ENCODE peak calls at places on chromosomes 6 and 20, in nine cellular contexts. M, S, P, Y, Q, J, X, H and A are unnamed samples.

GRCh38 chr6:166494757-166495486 is 91.6 kb downstream of the RAMACL start:
- DNase-seq in S (no peak), Q (no peak), P (no peak), Y (peak), J (no peak), X (peak), H (no peak), M (no peak), A (no peak)

GRCh38 chr20:57169162-57169561 is 97.3 kb downstream of the BMP7 start:
- DNase-seq in J (no peak), H (no peak), X (no peak), M (no peak), Q (no peak), P (no peak), Y (no peak), S (no peak), A (no peak)

GRCh38 chr20:25277051-25277801 is 29.3 kb downstream of the PYGB start:
- DNase-seq in H (no peak), Y (peak), X (peak), P (peak), M (peak), J (no peak), Q (peak), S (peak), A (peak)

GRCh38 chr20:47949230-47949629 is 163.9 kb upstream of the SULF2 start:
- DNase-seq in M (no peak), S (no peak), J (no peak), H (no peak), Y (no peak), X (no peak), Q (no peak), P (no peak), A (no peak)

GRCh38 chr6:48560408-48560807 is 449.4 kb upstream of the PTCHD4 start:
- DNase-seq in J (peak), H (no peak), M (no peak), Y (no peak), P (no peak), Q (no peak), X (no peak), S (no peak), A (no peak)

GRCh38 chr20:584375-585301 is 25.5 kb downstream of the TCF15 start:
- DNase-seq in Y (no peak), P (no peak), H (no peak), X (peak), Q (no peak), M (no peak), J (no peak), S (no peak), A (no peak)

GRCh38 chr6:53730767-53731166 is 64.0 kb upstream of the LRRC1 start:
- DNase-seq in M (no peak), X (no peak), P (no peak), Q (no peak), Y (no peak), S (no peak), H (no peak), J (no peak), A (no peak)

GRCh38 chr20:19932170-19932667 is 84.9 kb upstream of the NAA20 start:
- DNase-seq in J (peak), Y (peak), Q (no peak), P (peak), M (no peak), H (no peak), X (peak), S (no peak), A (no peak)

GRCh38 chr6:107871981-107872380 is 47.9 kb upstream of the SCML4 start:
- DNase-seq in Y (no peak), M (no peak), S (no peak), Q (no peak), P (no peak), J (no peak), H (no peak), X (no peak), A (no peak)

GRCh38 chr6:41939091-41939847 is 2.3 kb downstream of the CCND3 start:
- DNase-seq in S (peak), P (peak), H (no peak), Y (peak), Q (peak), M (peak), X (peak), J (no peak), A (no peak)
- TF ChIP-seq POLR2A in S (no peak), P (no peak), H (no peak), Y (no peak), Q (no peak), M (no peak), X (no peak), J (no peak), A (no peak)

GRCh38 chr6:97280766-97281165 is 2.2 kb downstream of the MMS22L start:
- DNase-seq in X (no peak), H (no peak), Q (no peak), Y (no peak), M (no peak), J (no peak), P (no peak), S (no peak), A (no peak)

GRCh38 chr6:97282238-97282725 is 734 bp downstream of the MMS22L start:
- DNase-seq in H (no peak), S (no peak), Q (no peak), Y (no peak), P (no peak), J (peak), X (no peak), M (no peak), A (no peak)

GRCh38 chr6:97288188-97288587 is 5.2 kb upstream of the MMS22L start:
- DNase-seq in J (no peak), Y (no peak), Q (no peak), S (no peak), M (no peak), X (no peak), P (no peak), H (no peak), A (no peak)

DNA sequence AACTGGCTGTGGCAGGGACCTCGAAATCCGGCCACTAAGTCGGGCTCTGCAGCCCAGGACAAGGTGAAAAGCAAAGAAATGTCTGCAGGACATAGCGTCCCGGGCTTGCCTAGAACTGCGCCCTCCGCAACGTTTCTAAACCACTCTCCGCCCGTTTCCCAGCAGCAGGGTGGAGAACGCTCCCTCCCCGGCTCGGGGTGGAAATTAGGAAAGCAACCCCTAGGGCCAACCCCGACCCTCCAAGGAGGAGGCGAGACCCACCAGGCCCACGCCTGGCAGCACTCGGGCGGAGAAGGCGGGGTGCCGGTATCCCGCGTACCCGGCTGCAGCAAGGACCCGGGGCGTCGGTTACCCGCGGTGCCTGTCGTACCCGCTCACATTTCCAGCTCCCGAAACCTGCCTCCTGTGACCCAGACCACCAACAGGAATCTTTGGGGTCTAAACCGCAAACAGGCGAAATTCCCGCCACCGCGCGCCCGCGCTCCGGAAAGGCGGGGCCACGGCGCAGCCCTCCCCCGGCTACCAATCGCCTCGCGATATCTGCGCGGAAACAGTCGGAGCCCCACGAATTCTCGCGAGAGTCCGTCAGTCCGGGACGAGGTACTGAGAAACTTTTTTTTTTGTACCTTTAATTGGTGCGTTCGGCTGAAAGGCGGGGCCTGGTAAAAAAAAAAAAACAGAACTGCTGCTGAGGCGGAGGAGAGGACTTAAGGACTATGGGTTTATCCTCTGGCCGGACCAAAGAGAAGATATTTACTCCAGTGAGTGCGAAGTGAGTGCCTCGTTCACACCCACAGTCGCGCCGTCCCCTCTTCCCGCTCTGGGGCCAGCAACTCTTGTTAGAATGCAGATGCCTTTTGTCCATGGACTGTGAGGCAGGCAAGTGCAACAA is at the start of gene MMS22L:
- DNase-seq in X (peak), Y (peak), Q (peak), S (peak), H (peak), M (peak), P (peak), J (peak), A (peak)
- H3K27ac ChIP-seq in X (peak), Y (peak), Q (no peak), S (peak), H (peak), M (no peak), P (peak), J (peak), A (peak)

GRCh38 chr20:23225407-23226060 is 125.1 kb upstream of the NXT1 start:
- DNase-seq in H (no peak), Y (peak), S (peak), M (no peak), J (no peak), Q (no peak), X (peak), P (peak), A (no peak)

GRCh38 chr20:23222531-23223200 is 127.9 kb upstream of the NXT1 start:
- DNase-seq in P (no peak), H (no peak), S (no peak), Q (no peak), Y (no peak), J (no peak), M (no peak), X (no peak), A (no peak)

GRCh38 chr20:23226612-23227265 is 123.9 kb upstream of the NXT1 start:
- DNase-seq in X (no peak), P (no peak), H (no peak), Y (no peak), Q (no peak), M (no peak), S (no peak), J (peak), A (no peak)

GRCh38 chr20:23223908-23224307 is 126.7 kb upstream of the NXT1 start:
- DNase-seq in X (no peak), P (no peak), Q (no peak), H (no peak), M (no peak), J (no peak), Y (no peak), S (no peak), A (no peak)

GRCh38 chr20:23224806-23225205 is 125.8 kb upstream of the NXT1 start:
- DNase-seq in M (no peak), S (no peak), Y (no peak), Q (no peak), H (no peak), P (no peak), J (no peak), X (no peak), A (no peak)
- TF ChIP-seq POLR2A in M (no peak), S (no peak), Y (no peak), Q (no peak), H (no peak), P (no peak), J (no peak), X (no peak), A (no peak)

GRCh38 chr6:158803733-158804143 is 15.4 kb downstream of the EZR start:
- DNase-seq in S (no peak), P (no peak), H (no peak), Y (no peak), Q (no peak), J (peak), X (no peak), M (no peak), A (peak)
- H3K27ac ChIP-seq in S (peak), P (no peak), H (peak), Y (peak), Q (no peak), J (peak), X (no peak), M (no peak), A (peak)

DNA sequence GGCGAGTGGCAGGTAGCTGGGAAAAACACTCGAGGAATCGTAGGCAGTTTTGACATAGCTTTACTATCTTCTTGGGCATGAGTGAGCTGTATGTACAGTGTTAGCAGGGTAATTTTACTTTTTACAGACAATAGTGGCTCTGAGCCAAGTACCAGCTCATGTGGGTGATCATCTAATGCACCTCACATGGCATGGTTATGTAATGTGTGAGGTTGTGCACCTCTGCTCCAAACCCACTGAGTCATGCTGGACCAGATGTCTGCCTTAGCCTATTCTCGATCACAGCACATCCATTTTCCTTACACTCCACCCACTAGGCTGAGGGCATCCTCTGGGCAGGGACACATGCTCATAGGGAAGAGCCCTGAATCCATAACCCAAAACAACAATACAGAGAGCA is 71.6 kb upstream of the FBXL4 start:
- DNase-seq in H (no peak), S (no peak), J (no peak), Q (no peak), P (no peak), Y (no peak), M (no peak), X (no peak), A (no peak)
- TF ChIP-seq POLR2A in H (no peak), S (no peak), J (no peak), Q (no peak), P (no peak), Y (no peak), M (no peak), X (no peak), A (no peak)

GRCh38 chr6:170151235-170152110 is 139.4 kb downstream of the DLL1 start:
- DNase-seq in P (peak), Q (peak), X (peak), J (no peak), M (no peak), H (no peak), Y (no peak), S (no peak), A (no peak)
- H3K27ac ChIP-seq in P (peak), Q (peak), X (no peak), J (no peak), M (no peak), H (no peak), Y (peak), S (peak), A (peak)

DNA sequence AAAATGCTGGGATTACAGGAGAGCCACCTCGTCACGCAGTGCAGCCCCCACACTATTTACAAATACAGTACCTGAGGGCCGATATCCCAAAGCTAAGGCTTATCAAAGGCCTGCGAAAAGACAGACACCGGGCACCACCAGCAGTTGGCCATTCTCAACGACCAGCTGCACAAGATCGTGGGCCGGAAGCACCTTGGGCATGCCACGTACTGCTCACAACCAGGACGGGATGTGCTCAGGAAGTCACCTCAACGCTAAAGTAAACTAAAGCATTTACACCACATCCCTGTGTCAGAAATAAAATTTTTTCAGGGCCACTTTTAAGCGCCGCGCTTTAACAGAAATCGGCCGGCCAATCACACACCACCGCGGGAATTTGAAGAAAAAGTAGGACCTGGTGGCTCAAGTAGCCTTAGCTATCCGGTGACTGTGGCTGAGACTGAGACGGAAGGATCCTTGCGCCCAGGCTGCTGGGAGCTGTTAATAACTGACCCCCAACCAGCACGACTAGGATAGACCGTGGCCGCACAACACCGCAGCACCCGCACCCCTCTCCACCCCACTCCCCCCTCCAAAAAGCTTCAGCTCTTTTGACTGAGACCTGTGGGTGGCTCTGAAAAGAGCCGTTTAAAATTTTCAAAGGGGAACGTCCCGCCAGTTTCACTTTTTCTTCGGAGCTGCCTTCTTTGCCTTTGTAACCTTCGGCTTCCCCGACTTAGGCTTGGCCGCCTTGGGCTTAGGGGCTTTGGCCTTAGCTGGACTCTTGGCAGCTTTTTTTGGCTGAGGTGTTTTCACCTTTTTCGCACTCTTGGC is 131.2 kb upstream of the BTN3A2 start:
- DNase-seq in Y (peak), Q (no peak), J (peak), H (peak), S (peak), M (no peak), P (peak), X (peak), A (peak)
- TF ChIP-seq POLR2A in Y (no peak), Q (no peak), J (peak), H (peak), S (no peak), M (no peak), P (peak), X (peak), A (no peak)

GRCh38 chr20:60378620-60379019 is 420.4 kb downstream of the CDH26 start:
- DNase-seq in X (no peak), J (no peak), M (no peak), Q (no peak), P (no peak), S (no peak), Y (no peak), H (no peak), A (no peak)
- H3K27ac ChIP-seq in X (no peak), J (no peak), M (no peak), Q (no peak), P (no peak), S (no peak), Y (no peak), H (no peak), A (no peak)